ENCODE peak calls at places on chromosomes 4 and X, in six cellular contexts. W, H, O, P, I and Q are unnamed samples.

GRCh38 chrX:147803948-147804347 is 107.8 kb upstream of the FMR1 start:
- DNase-seq in W (no peak), H (peak), O (peak), P (no peak), I (no peak), Q (peak)

GRCh38 chr4:152643153-152644035 is 36.4 kb downstream of the TMEM154 start:
- DNase-seq in W (no peak), H (no peak), O (no peak), P (no peak), I (no peak), Q (no peak)

GRCh38 chrX:49178537-49178936 is 6.8 kb downstream of the PLP2 start:
- DNase-seq in W (no peak), H (no peak), O (no peak), P (no peak), I (no peak), Q (no peak)

GRCh38 chr4:112910109-112910736 is 139.2 kb upstream of the ANK2 start:
- DNase-seq in W (no peak), H (no peak), O (no peak), P (no peak), I (no peak), Q (no peak)

GRCh38 chr4:73894021-73894420 is 24.8 kb downstream of the CXCL1 start:
- DNase-seq in W (no peak), H (no peak), O (no peak), P (no peak), I (no peak), Q (no peak)

GRCh38 chrX:22357621-22358020 is 84.9 kb downstream of the CBLL2 start:
- DNase-seq in W (no peak), H (no peak), O (no peak), P (no peak), I (no peak), Q (no peak)

GRCh38 chrX:39729834-39730670 is 367.7 kb downstream of the BCOR start:
- DNase-seq in W (no peak), H (no peak), O (no peak), P (no peak), I (no peak), Q (no peak)

GRCh38 chr4:76850010-76850441 is 47.9 kb downstream of the SOWAHB start:
- DNase-seq in W (no peak), H (peak), O (peak), P (no peak), I (no peak), Q (peak)

GRCh38 chr4:184899261-184900134 is 73.7 kb upstream of the ACSL1 start:
- DNase-seq in W (no peak), H (no peak), O (no peak), P (peak), I (no peak), Q (no peak)

GRCh38 chr4:124132161-124132560 is 580.4 kb downstream of the ANKRD50 start:
- DNase-seq in W (no peak), H (no peak), O (no peak), P (no peak), I (no peak), Q (no peak)

GRCh38 chr4:139833131-139833930 is 167.7 kb downstream of the MGST2 start:
- DNase-seq in W (no peak), H (no peak), O (no peak), P (no peak), I (no peak), Q (no peak)

GRCh38 chr4:93897559-93897958 is 69.0 kb downstream of the ATOH1 start:
- DNase-seq in W (no peak), H (peak), O (peak), P (no peak), I (no peak), Q (no peak)

GRCh38 chr4:150385606-150386005 is 196.3 kb upstream of the MAB21L2 start:
- DNase-seq in W (no peak), H (no peak), O (no peak), P (no peak), I (no peak), Q (no peak)

GRCh38 chr4:24843121-24843520 is 47.7 kb downstream of the SOD3 start:
- DNase-seq in W (no peak), H (no peak), O (peak), P (no peak), I (no peak), Q (no peak)

GRCh38 chrX:112368371-112368770 is 285.8 kb upstream of the TRPC5 start:
- DNase-seq in W (no peak), H (no peak), O (no peak), P (no peak), I (no peak), Q (no peak)

GRCh38 chrX:121258545-121258944 is 211.1 kb downstream of the GLUD2 start:
- DNase-seq in W (no peak), H (no peak), O (no peak), P (no peak), I (no peak), Q (no peak)

GRCh38 chrX:3465017-3465416 is 118.6 kb upstream of the MXRA5 start:
- DNase-seq in W (no peak), H (no peak), O (no peak), P (no peak), I (no peak), Q (no peak)

GRCh38 chr4:108636246-108636645 is 14.2 kb upstream of the OSTC start:
- DNase-seq in W (no peak), H (no peak), O (no peak), P (no peak), I (no peak), Q (no peak)

GRCh38 chrX:153576239-153576870 is 22.6 kb downstream of the CCNQ start:
- DNase-seq in W (no peak), H (no peak), O (no peak), P (no peak), I (no peak), Q (no peak)

GRCh38 chrX:22338740-22339139 is 66.0 kb downstream of the CBLL2 start:
- DNase-seq in W (no peak), H (no peak), O (no peak), P (no peak), I (no peak), Q (no peak)

GRCh38 chrX:15530318-15530717 is 29.7 kb downstream of the BMX start:
- DNase-seq in W (no peak), H (no peak), O (no peak), P (no peak), I (no peak), Q (no peak)

GRCh38 chrX:9525511-9526248 is 60.8 kb downstream of the TBL1X start:
- DNase-seq in W (no peak), H (no peak), O (no peak), P (no peak), I (no peak), Q (no peak)

GRCh38 chr4:76339364-76339763 is 32.8 kb downstream of the STBD1 start:
- DNase-seq in W (no peak), H (no peak), O (peak), P (no peak), I (no peak), Q (no peak)

DNA sequence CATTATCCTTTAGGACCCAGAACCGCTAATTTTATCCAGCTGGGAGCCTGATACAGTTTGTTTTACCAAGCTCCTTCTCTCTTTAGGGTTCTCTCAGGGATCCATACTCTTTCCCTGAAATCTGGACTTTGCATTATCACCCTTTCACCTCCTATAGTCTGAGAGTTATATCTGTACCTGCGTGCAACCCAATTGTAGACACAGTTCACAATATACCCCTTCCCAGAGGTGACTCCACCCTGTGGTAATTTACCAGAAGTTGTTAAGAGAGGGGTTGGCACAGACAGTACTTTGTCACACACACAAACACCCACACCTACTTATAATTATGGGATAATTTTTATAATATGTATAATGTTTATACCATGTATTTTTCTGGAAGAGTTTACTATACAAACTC is 275.8 kb upstream of the NR3C2 start:
- DNase-seq in W (no peak), H (no peak), O (no peak), P (no peak), I (no peak), Q (no peak)
- TF ChIP-seq CTCF in W (no peak), H (no peak), O (no peak), P (no peak), I (no peak), Q (no peak)

GRCh38 chr4:2008921-2009650 is at the start of gene NELFA:
- DNase-seq in W (peak), H (peak), O (peak), P (peak), I (peak), Q (peak)
- TF ChIP-seq CTCF in W (peak), H (no peak), O (peak), P (peak), I (peak), Q (no peak)

DNA sequence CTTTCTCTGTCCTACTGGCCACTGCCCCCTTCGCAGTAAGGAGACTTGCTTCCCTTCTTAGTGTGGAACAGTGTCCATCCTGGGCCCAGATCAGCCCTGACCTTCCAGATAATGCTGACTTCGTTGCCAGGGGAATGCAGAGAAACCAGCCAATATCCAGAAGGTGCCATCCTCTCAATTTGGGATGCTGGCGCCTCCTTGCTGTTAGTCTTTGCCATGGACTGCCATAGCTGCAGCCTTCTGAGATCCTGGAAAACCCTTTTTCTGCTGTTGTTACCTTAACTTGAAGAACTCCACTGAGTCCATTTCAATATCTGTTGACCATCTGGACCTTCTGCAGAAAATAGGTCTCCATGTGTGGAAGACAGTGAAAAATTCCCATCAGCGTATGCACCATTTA is 21.8 kb downstream of the RAI2 start:
- DNase-seq in W (no peak), H (no peak), O (no peak), P (no peak), I (no peak), Q (no peak)
- TF ChIP-seq CTCF in W (no peak), H (no peak), O (no peak), P (no peak), I (no peak), Q (peak)

GRCh38 chr4:154618708-154619315 is 6.4 kb upstream of the FGG start:
- DNase-seq in W (no peak), H (peak), O (peak), P (no peak), I (no peak), Q (no peak)

GRCh38 chr4:154615211-154615610 is 2.8 kb upstream of the FGG start:
- DNase-seq in W (no peak), H (no peak), O (no peak), P (no peak), I (no peak), Q (no peak)

GRCh38 chr4:154617820-154618317 is 5.4 kb upstream of the FGG start:
- DNase-seq in W (no peak), H (no peak), O (peak), P (no peak), I (no peak), Q (no peak)

GRCh38 chr4:154616287-154616686 is 3.8 kb upstream of the FGG start:
- DNase-seq in W (no peak), H (no peak), O (no peak), P (no peak), I (no peak), Q (no peak)

DNA sequence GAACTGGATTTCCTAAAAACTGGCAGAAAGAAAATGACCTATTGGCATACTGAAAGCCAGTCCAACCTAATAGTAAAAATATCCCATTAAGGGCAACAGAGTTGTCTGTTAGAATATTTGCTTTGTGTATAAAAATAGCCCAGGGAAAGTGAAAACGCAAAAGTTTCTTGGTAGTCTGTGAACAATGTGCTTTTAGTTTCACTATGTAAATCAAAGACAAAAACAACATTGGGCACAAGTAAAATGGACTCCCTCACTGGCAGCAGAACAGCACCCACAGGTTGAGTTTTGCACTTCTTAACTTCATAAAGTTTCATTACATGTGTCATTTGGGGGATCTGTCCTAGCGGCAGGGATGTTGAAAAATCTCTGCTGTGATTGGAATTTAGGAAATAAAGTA is 4.3 kb upstream of the FGG start:
- DNase-seq in W (no peak), H (no peak), O (no peak), P (no peak), I (no peak), Q (no peak)
- TF ChIP-seq CTCF in W (no peak), H (no peak), O (no peak), P (no peak), I (no peak), Q (no peak)

DNA sequence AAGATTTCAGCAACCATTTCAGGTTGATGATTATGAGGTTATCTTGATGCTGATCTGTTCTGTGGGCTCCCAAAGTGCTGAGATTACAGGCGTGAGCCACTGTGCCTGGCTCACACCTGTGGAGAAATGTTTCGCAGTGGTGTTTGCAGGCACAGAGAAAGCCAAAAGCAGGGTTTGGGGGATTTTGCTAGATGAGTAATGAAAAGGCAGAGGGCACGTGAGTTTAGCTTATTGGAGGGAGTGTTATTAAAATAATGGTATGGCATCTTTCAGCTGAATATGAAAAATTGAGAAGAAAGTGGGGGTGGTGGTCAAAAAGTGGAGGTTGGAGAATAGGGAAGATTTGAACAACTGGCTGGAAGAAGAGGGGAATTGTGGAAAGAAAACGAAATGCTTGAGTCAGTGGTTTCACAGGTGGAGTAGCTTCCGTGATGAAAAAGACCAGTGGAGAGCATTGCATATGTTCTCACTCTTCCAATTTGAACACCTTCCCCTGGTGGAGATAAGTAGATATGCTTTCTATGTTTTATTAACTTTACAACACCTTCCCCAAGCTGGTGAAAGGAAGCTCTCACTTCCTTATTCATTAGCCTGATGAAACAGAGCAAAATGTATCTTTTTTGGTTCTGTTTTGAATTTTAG is 1.1 kb upstream of the CHST7 start:
- DNase-seq in W (no peak), H (no peak), O (no peak), P (no peak), I (no peak), Q (no peak)
- TF ChIP-seq CTCF in W (no peak), H (no peak), O (no peak), P (no peak), I (no peak), Q (no peak)

DNA sequence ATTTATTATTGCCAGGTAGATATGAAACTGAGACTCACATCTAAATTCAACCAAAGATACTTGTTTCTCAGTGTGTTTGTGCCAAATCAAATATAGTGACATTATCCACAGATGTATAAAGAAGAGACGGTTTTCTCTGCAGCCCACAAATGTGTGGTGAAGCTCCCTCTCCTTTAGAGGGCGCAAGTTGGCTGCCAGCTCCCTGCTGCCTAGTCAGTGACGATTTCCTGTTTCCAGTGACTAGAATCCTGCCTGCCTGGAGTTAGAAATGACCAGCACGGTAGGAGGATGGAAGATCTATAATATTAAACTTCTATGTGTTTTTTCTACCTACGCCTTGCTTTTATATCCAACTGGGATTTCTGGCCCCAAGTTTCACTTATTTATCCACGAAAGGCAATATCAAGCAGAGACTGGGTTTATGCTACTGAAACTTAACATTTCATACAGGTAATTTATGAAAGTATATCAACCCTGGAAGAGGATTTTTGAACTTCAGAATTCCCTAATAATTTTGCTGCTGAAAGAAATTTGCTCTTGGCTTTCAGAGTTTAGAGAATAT is 1793.7 kb upstream of the TENM3 start:
- DNase-seq in W (no peak), H (peak), O (peak), P (no peak), I (no peak), Q (peak)
- TF ChIP-seq CTCF in W (no peak), H (peak), O (peak), P (no peak), I (peak), Q (peak)

GRCh38 chr4:5845035-5845905 is 47.6 kb downstream of the CRMP1 start:
- DNase-seq in W (no peak), H (no peak), O (no peak), P (no peak), I (no peak), Q (no peak)

GRCh38 chr4:5839332-5839731 is 53.6 kb downstream of the CRMP1 start:
- DNase-seq in W (no peak), H (no peak), O (no peak), P (no peak), I (no peak), Q (no peak)

GRCh38 chr4:5842456-5842855 is 50.4 kb downstream of the CRMP1 start:
- DNase-seq in W (no peak), H (no peak), O (no peak), P (no peak), I (no peak), Q (no peak)

GRCh38 chr4:5839751-5840674 is 52.9 kb downstream of the CRMP1 start:
- DNase-seq in W (peak), H (no peak), O (no peak), P (no peak), I (no peak), Q (no peak)

GRCh38 chr4:5843573-5844239 is 49.2 kb downstream of the CRMP1 start:
- DNase-seq in W (no peak), H (no peak), O (no peak), P (no peak), I (no peak), Q (no peak)
- TF ChIP-seq CTCF in W (no peak), H (no peak), O (no peak), P (no peak), I (no peak), Q (no peak)